ENCODE peak calls at places on chromosomes 7 and 10, in four cellular contexts. R, D, L and Y are unnamed samples.

GRCh38 chr7:122532406-122533269 is 166.3 kb downstream of the RNF133 start:
- DNase-seq in R (no peak), D (peak), L (no peak), Y (peak)

GRCh38 chr10:10213237-10213636 is 804.4 kb upstream of the CELF2 start:
- DNase-seq in R (no peak), D (no peak), L (no peak), Y (peak)

GRCh38 chr7:2008101-2008935 is 224.4 kb downstream of the MAD1L1 start:
- DNase-seq in R (peak), D (no peak), L (peak), Y (no peak)

GRCh38 chr10:30639946-30640786 is 10.6 kb upstream of the LYZL2 start:
- DNase-seq in R (no peak), D (peak), L (no peak), Y (peak)

GRCh38 chr7:157405501-157405900 is 68.7 kb downstream of the DNAJB6 start:
- DNase-seq in R (no peak), D (no peak), L (peak), Y (no peak)

GRCh38 chr10:103659674-103660363 is 166.3 kb downstream of the NEURL1 start:
- DNase-seq in R (no peak), D (peak), L (peak), Y (peak)

GRCh38 chr10:74826142-74827044 is at the start of gene KAT6B:
- DNase-seq in R (peak), D (peak), L (peak), Y (peak)

GRCh38 chr7:75924251-75924650 is 9.3 kb downstream of the POR start:
- DNase-seq in R (no peak), D (no peak), L (no peak), Y (no peak)

GRCh38 chr10:58063854-58064480 is 203.7 kb downstream of the IPMK start:
- DNase-seq in R (no peak), D (no peak), L (no peak), Y (no peak)

GRCh38 chr7:104767826-104768536 is 246.0 kb upstream of the KMT2E start:
- DNase-seq in R (no peak), D (no peak), L (no peak), Y (no peak)

GRCh38 chr7:122040147-122040546 is 103.9 kb downstream of the AASS start:
- DNase-seq in R (no peak), D (no peak), L (no peak), Y (no peak)

GRCh38 chr10:14173706-14174594 is 156.8 kb downstream of the FRMD4A start:
- DNase-seq in R (no peak), D (no peak), L (peak), Y (no peak)

GRCh38 chr10:86043236-86043635 is 323.4 kb downstream of the GRID1 start:
- DNase-seq in R (no peak), D (no peak), L (no peak), Y (no peak)

GRCh38 chr7:114789161-114789560 is 132.7 kb upstream of the MDFIC start:
- DNase-seq in R (no peak), D (no peak), L (no peak), Y (no peak)

GRCh38 chr7:28957064-28957821 is 887 bp downstream of the TRIL start:
- DNase-seq in R (no peak), D (peak), L (peak), Y (no peak)

GRCh38 chr7:2063562-2064360 is 169.0 kb downstream of the MAD1L1 start:
- DNase-seq in R (no peak), D (no peak), L (no peak), Y (no peak)

GRCh38 chr7:39617010-39617409 is 6.4 kb upstream of the RALA start:
- DNase-seq in R (no peak), D (no peak), L (no peak), Y (no peak)

GRCh38 chr10:91709394-91709798 is 76.5 kb upstream of the PPP1R3C start:
- DNase-seq in R (no peak), D (no peak), L (no peak), Y (no peak)

GRCh38 chr10:133388265-133388972 is 5.5 kb upstream of the MTG1 start:
- DNase-seq in R (no peak), D (no peak), L (peak), Y (peak)

GRCh38 chr10:102300289-102300843 is 55.0 kb downstream of the GBF1 start:
- DNase-seq in R (no peak), D (no peak), L (no peak), Y (no peak)

GRCh38 chr7:38716397-38716796 is 85.2 kb upstream of the AMPH start:
- DNase-seq in R (no peak), D (no peak), L (no peak), Y (no peak)